ENCODE peak calls at places on chromosome 16, in nine cellular contexts. U is H7; X is stimulated activated CD4-positive, alpha-beta T cell treated with anti-CD3 and anti-CD28 coated beads, Interleukin-1b, Interleukin-23, amount 100 ng/mL, for 1 hour; Z is CD4-positive, alpha-beta T cell; L is stimulated activated naive B cell treated with anti-CD40 and anti-IgM and Interleukin-4, amounts not matched to agents 10 μg/mL and 1 μg/mL and 100 μg/mL, for 72 hours; N is cardiac fibroblast; I is non-pigmented ciliary epithelial cell; M is bronchial epithelial cell; W is iPS DF 6.9. Y is an unnamed sample.

GRCh38 chr16:57510016-57510871 is 24.0 kb upstream of the DOK4 start:
- DNase-seq in U (peak), X (no peak), Z (no peak), L (no peak), N (no peak), I (no peak), M (no peak), W (no peak), Y (no peak)

GRCh38 chr16:22614271-22614947 is 103.7 kb downstream of the NPIPB5 start:
- DNase-seq in U (no peak), X (no peak), Z (no peak), L (no peak), N (no peak), I (no peak), M (peak), W (no peak), Y (no peak)

GRCh38 chr16:60151987-60152386 is 1417.9 kb upstream of the GOT2 start:
- DNase-seq in U (no peak), X (no peak), Z (no peak), L (no peak), N (no peak), I (no peak), M (no peak), W (no peak), Y (peak)

GRCh38 chr16:87587636-87588035 is 14.7 kb upstream of the JPH3 start:
- DNase-seq in U (no peak), X (no peak), Z (no peak), L (no peak), N (no peak), I (no peak), M (no peak), W (no peak), Y (no peak)

GRCh38 chr16:66660422-66661209 is 35.9 kb downstream of the CMTM4 start:
- DNase-seq in U (peak), X (no peak), Z (no peak), L (no peak), N (peak), I (peak), M (peak), W (no peak), Y (peak)

GRCh38 chr16:50521246-50521900 is 26.8 kb upstream of the NKD1 start:
- DNase-seq in U (no peak), X (no peak), Z (no peak), L (no peak), N (no peak), I (no peak), M (no peak), W (no peak), Y (no peak)

GRCh38 chr16:64051826-64052225 is 1070.0 kb downstream of the CDH11 start:
- DNase-seq in U (no peak), X (no peak), Z (no peak), L (no peak), N (peak), I (no peak), M (peak), W (no peak), Y (peak)

GRCh38 chr16:23595246-23595950 is 718 bp downstream of the NDUFAB1 start:
- DNase-seq in U (no peak), X (no peak), Z (no peak), L (no peak), N (peak), I (no peak), M (no peak), W (no peak), Y (no peak)

GRCh38 chr16:85984947-85985451 is 86.0 kb downstream of the IRF8 start:
- DNase-seq in U (no peak), X (no peak), Z (no peak), L (no peak), N (no peak), I (no peak), M (no peak), W (no peak), Y (no peak)

GRCh38 chr16:50991006-50991405 is 160.1 kb downstream of the SALL1 start:
- DNase-seq in U (no peak), X (no peak), Z (no peak), L (no peak), N (no peak), I (no peak), M (no peak), W (no peak), Y (no peak)

GRCh38 chr16:87581867-87582220 is 20.5 kb upstream of the JPH3 start:
- DNase-seq in U (no peak), X (no peak), Z (no peak), L (no peak), N (peak), I (peak), M (peak), W (no peak), Y (peak)

GRCh38 chr16:58492735-58493134 is 7.2 kb upstream of the NDRG4 start:
- DNase-seq in U (no peak), X (no peak), Z (no peak), L (no peak), N (no peak), I (no peak), M (no peak), W (no peak), Y (no peak)

GRCh38 chr16:7849891-7850290 is 517.2 kb downstream of the RBFOX1 start:
- DNase-seq in U (no peak), X (no peak), Z (no peak), L (no peak), N (no peak), I (no peak), M (no peak), W (no peak), Y (no peak)

GRCh38 chr16:4290236-4290830 is 17.5 kb upstream of the TFAP4 start:
- DNase-seq in U (peak), X (no peak), Z (no peak), L (no peak), N (peak), I (no peak), M (peak), W (no peak), Y (no peak)

GRCh38 chr16:50485232-50485631 is 63.0 kb upstream of the NKD1 start:
- DNase-seq in U (no peak), X (no peak), Z (no peak), L (no peak), N (no peak), I (no peak), M (no peak), W (no peak), Y (no peak)

GRCh38 chr16:2061023-2061422 is 13.2 kb downstream of the TSC2 start:
- DNase-seq in U (no peak), X (no peak), Z (no peak), L (no peak), N (no peak), I (no peak), M (no peak), W (no peak), Y (no peak)

GRCh38 chr16:87288753-87289362 is 28.3 kb downstream of the C16orf95 start:
- DNase-seq in U (no peak), X (no peak), Z (no peak), L (no peak), N (no peak), I (no peak), M (no peak), W (no peak), Y (no peak)

GRCh38 chr16:77585852-77586251 is 136.5 kb upstream of the NUDT7 start:
- DNase-seq in U (no peak), X (no peak), Z (no peak), L (no peak), N (peak), I (no peak), M (peak), W (no peak), Y (peak)

GRCh38 chr16:22751104-22751667 is 62.8 kb upstream of the HS3ST2 start:
- DNase-seq in U (no peak), X (no peak), Z (no peak), L (no peak), N (no peak), I (no peak), M (no peak), W (no peak), Y (no peak)

GRCh38 chr16:79635488-79635887 is 35.0 kb upstream of the MAF start:
- DNase-seq in U (no peak), X (no peak), Z (no peak), L (no peak), N (no peak), I (no peak), M (peak), W (no peak), Y (no peak)

GRCh38 chr16:69432069-69432468 is 7.7 kb downstream of the CYB5B start:
- DNase-seq in U (no peak), X (no peak), Z (no peak), L (no peak), N (no peak), I (no peak), M (no peak), W (no peak), Y (no peak)

GRCh38 chr16:70151391-70151790 is 22.2 kb upstream of the CLEC18C start:
- DNase-seq in U (peak), X (no peak), Z (no peak), L (no peak), N (no peak), I (no peak), M (no peak), W (no peak), Y (no peak)

GRCh38 chr16:88264641-88265285 is 118.0 kb upstream of the ZNF469 start:
- DNase-seq in U (peak), X (no peak), Z (no peak), L (peak), N (peak), I (peak), M (peak), W (no peak), Y (peak)

GRCh38 chr16:68644715-68645493 is at the start of gene CDH3:
- DNase-seq in U (peak), X (no peak), Z (peak), L (peak), N (no peak), I (no peak), M (peak), W (no peak), Y (no peak)

GRCh38 chr16:55682086-55682485 is 26.3 kb downstream of the SLC6A2 start:
- DNase-seq in U (no peak), X (no peak), Z (no peak), L (no peak), N (no peak), I (no peak), M (no peak), W (no peak), Y (no peak)

GRCh38 chr16:58456193-58456592 is 43.8 kb upstream of the NDRG4 start:
- DNase-seq in U (no peak), X (no peak), Z (no peak), L (no peak), N (peak), I (no peak), M (no peak), W (no peak), Y (no peak)

GRCh38 chr16:88282221-88283041 is 100.3 kb upstream of the ZNF469 start:
- DNase-seq in U (no peak), X (no peak), Z (no peak), L (no peak), N (peak), I (no peak), M (peak), W (no peak), Y (no peak)

GRCh38 chr16:50631249-50631984 is 49.7 kb downstream of the SNX20 start:
- DNase-seq in U (no peak), X (no peak), Z (no peak), L (no peak), N (no peak), I (no peak), M (no peak), W (no peak), Y (no peak)